ENCODE peak calls at places on chromosomes 2 and 18, in eight cellular contexts. G is fibroblast of mammary gland; Q is GM06990; R is CD8-positive, alpha-beta T cell; B is fibroblast of lung; H is foreskin fibroblast; E is HCT116; P is psoas muscle. J is an unnamed sample.

GRCh38 chr2:1041012-1041805 is 90.6 kb downstream of the SNTG2 start:
- DNase-seq in G (no peak), Q (no peak), R (no peak), B (no peak), H (no peak), E (no peak), P (no peak), J (no peak)

GRCh38 chr18:61637905-61638304 is 254.9 kb downstream of the RNF152 start:
- DNase-seq in G (no peak), Q (no peak), R (no peak), B (no peak), H (no peak), E (no peak), P (no peak), J (no peak)

GRCh38 chr2:202149953-202150352 is 76.9 kb downstream of the KIAA2012 start:
- DNase-seq in G (peak; percentile 28), Q (no peak), R (no peak), B (peak; percentile 67), H (no peak), E (no peak), P (no peak), J (no peak)

GRCh38 chr2:38377501-38378258 is 607 bp upstream of the ATL2 start:
- DNase-seq in G (peak; percentile 83), Q (no peak), R (no peak), B (peak; percentile 73), H (peak; percentile 66), E (no peak), P (no peak), J (peak; percentile 23)

GRCh38 chr2:189129971-189130370 is 49.6 kb downstream of the COL5A2 start:
- DNase-seq in G (peak; percentile 89), Q (no peak), R (no peak), B (peak; percentile 97), H (peak; percentile 64), E (no peak), P (no peak), J (peak; percentile 4)

GRCh38 chr2:10042301-10043161 is 819 bp upstream of the KLF11 start:
- DNase-seq in G (peak; percentile 57), Q (no peak), R (no peak), B (peak; percentile 58), H (peak; percentile 62), E (no peak), P (peak; percentile 92), J (peak; percentile 16)

GRCh38 chr2:65491381-65491903 is 59.0 kb upstream of the SPRED2 start:
- DNase-seq in G (no peak), Q (no peak), R (no peak), B (peak; percentile 36), H (peak; percentile 3), E (no peak), P (no peak), J (no peak)

GRCh38 chr18:79520473-79521390 is 125.0 kb downstream of the NFATC1 start:
- DNase-seq in G (no peak), Q (no peak), R (no peak), B (no peak), H (no peak), E (no peak), P (no peak), J (no peak)

GRCh38 chr18:43563780-43564179 is 286.5 kb upstream of the SYT4 start:
- DNase-seq in G (peak; percentile 42), Q (no peak), R (no peak), B (peak; percentile 35), H (peak; percentile 18), E (no peak), P (no peak), J (peak; percentile 54)

GRCh38 chr2:224027070-224027469 is 12.0 kb downstream of the SERPINE2 start:
- DNase-seq in G (no peak), Q (no peak), R (no peak), B (no peak), H (no peak), E (no peak), P (no peak), J (no peak)

GRCh38 chr2:127598711-127599110 is 47.2 kb upstream of the GPR17 start:
- DNase-seq in G (peak; percentile 4), Q (no peak), R (no peak), B (peak; percentile 19), H (no peak), E (no peak), P (no peak), J (no peak)

GRCh38 chr2:238060542-238061309 is at the start of gene SCLY:
- DNase-seq in G (peak; percentile 95), Q (peak; percentile 99), R (peak; percentile 94), B (peak; percentile 96), H (peak; percentile 98), E (peak; percentile 91), P (peak; percentile 99), J (peak; percentile 99)

GRCh38 chr2:32559136-32559535 is 68.7 kb upstream of the TTC27 start:
- DNase-seq in G (peak; percentile 32), Q (no peak), R (no peak), B (peak; percentile 11), H (peak; percentile 14), E (no peak), P (no peak), J (peak; percentile 24)

GRCh38 chr18:63890950-63891304 is 3.4 kb downstream of the SERPINB2 start:
- DNase-seq in G (peak; percentile 12), Q (no peak), R (no peak), B (no peak), H (no peak), E (no peak), P (no peak), J (no peak)

GRCh38 chr2:236536727-236537398 is 32.8 kb upstream of the ACKR3 start:
- DNase-seq in G (no peak), Q (peak; percentile 43), R (peak; percentile 52), B (no peak), H (no peak), E (no peak), P (no peak), J (no peak)

GRCh38 chr2:151237422-151238012 is 24.1 kb downstream of the RBM43 start:
- DNase-seq in G (peak; percentile 51), Q (no peak), R (no peak), B (peak; percentile 29), H (no peak), E (no peak), P (no peak), J (peak; percentile 76)
- TF ChIP-seq CTCF in G (no peak), Q (no peak), R (no peak), B (no peak), H (no peak), E (no peak), P (no peak), J (peak; percentile 14)

GRCh38 chr2:232927041-232927792 is 57.2 kb downstream of the SNORC start:
- DNase-seq in G (peak; percentile 21), Q (no peak), R (no peak), B (peak; percentile 36), H (no peak), E (no peak), P (peak; percentile 47), J (no peak)

GRCh38 chr2:232929303-232930123 is 59.4 kb downstream of the SNORC start:
- DNase-seq in G (no peak), Q (no peak), R (no peak), B (no peak), H (no peak), E (no peak), P (no peak), J (no peak)

GRCh38 chr2:232927793-232928563 is 57.9 kb downstream of the SNORC start:
- DNase-seq in G (no peak), Q (no peak), R (no peak), B (no peak), H (no peak), E (no peak), P (no peak), J (no peak)

GRCh38 chr2:232926448-232927040 is 56.5 kb downstream of the SNORC start:
- DNase-seq in G (no peak), Q (no peak), R (no peak), B (no peak), H (no peak), E (no peak), P (no peak), J (no peak)

GRCh38 chr2:232928564-232929302 is 58.7 kb downstream of the SNORC start:
- DNase-seq in G (no peak), Q (no peak), R (no peak), B (no peak), H (no peak), E (no peak), P (no peak), J (no peak)
- H3K4me3 ChIP-seq in G (no peak overlapping the region), Q (no peak overlapping the region), R (no peak overlapping the region), B (no peak overlapping the region), H (no peak overlapping the region), E (no peak overlapping the region), P (peak overlapping the region; percentile 45), J (no peak overlapping the region)

GRCh38 chr2:84954329-84954728 is 16.6 kb upstream of the KCMF1 start:
- DNase-seq in G (no peak), Q (no peak), R (no peak), B (no peak), H (no peak), E (no peak), P (no peak), J (no peak)
- TF ChIP-seq CTCF in G (no peak), Q (no peak), R (no peak), B (no peak), H (no peak), E (no peak), P (no peak), J (no peak)

GRCh38 chr2:131035826-131036231 is 57.4 kb downstream of the FAM168B start:
- DNase-seq in G (no peak), Q (no peak), R (no peak), B (no peak), H (no peak), E (no peak), P (no peak), J (no peak)
- H3K4me3 ChIP-seq in G (no peak overlapping the region), Q (no peak overlapping the region), R (no peak overlapping the region), B (no peak overlapping the region), H (no peak overlapping the region), E (no peak overlapping the region), P (peak overlapping the region; percentile 68), J (no peak overlapping the region)

GRCh38 chr18:9016819-9017169 is 85.7 kb upstream of the NDUFV2 start:
- DNase-seq in G (peak; percentile 69), Q (no peak), R (no peak), B (no peak), H (no peak), E (no peak), P (no peak), J (no peak)
- TF ChIP-seq CTCF in G (no peak), Q (no peak), R (no peak), B (no peak), H (no peak), E (no peak), P (no peak), J (no peak)

GRCh38 chr18:22734812-22735627 is 198.1 kb upstream of the RBBP8 start:
- DNase-seq in G (peak; percentile 86), Q (no peak), R (no peak), B (peak; percentile 45), H (no peak), E (no peak), P (peak; percentile 59), J (no peak)
- H3K4me3 ChIP-seq in G (no peak overlapping the region), Q (no peak overlapping the region), R (no peak overlapping the region), B (no peak overlapping the region), H (no peak overlapping the region), E (no peak overlapping the region), P (no peak overlapping the region), J (no peak overlapping the region)

DNA sequence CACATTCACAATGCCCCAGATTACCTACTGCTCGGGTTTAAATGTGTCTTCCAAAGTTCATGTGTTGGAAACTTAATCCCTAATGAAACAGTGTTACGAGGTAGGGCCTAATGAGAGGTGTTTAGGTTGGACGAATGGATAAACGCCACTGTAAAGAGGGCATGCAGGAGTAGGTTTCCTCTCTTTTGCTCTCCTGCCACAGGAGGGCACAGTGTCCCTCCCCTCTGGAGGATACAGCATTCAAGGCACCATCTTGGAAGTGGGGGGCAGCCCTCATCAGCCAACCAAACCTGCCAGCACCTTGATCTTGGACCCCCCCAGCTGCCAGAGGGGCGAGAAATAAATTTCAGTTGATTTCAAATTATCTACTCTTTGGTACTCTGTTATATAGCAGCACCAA is 103.5 kb downstream of the TSHZ1 start:
- DNase-seq in G (no peak), Q (no peak), R (no peak), B (no peak), H (no peak), E (no peak), P (no peak), J (peak; percentile 4)
- TF ChIP-seq CTCF in G (no peak), Q (no peak), R (no peak), B (no peak), H (no peak), E (no peak), P (no peak), J (no peak)